ENCODE peak calls at places on chromosomes 4 and X, in four cellular contexts. One of them, this sample, is unnamed.

GRCh38 chr4:108433832-108434231 is 186.5 kb upstream of the RPL34 start:
- DNase-seq in AG10803: peak; percentile 57
- DNase-seq in bronchial epithelial cell: peak; percentile 87
- DNase-seq in fibroblast of lung: peak; percentile 90
- DNase-seq in this sample: no peak

GRCh38 chr4:44447563-44448504 is 775 bp downstream of the KCTD8 start:
- DNase-seq in AG10803: no peak
- DNase-seq in fibroblast of lung: peak; percentile 61
- DNase-seq in bronchial epithelial cell: no peak
- DNase-seq in this sample: no peak

GRCh38 chr4:67327245-67327860 is 217.9 kb downstream of the CENPC start:
- DNase-seq in AG10803: peak; percentile 44
- DNase-seq in bronchial epithelial cell: peak; percentile 54
- DNase-seq in fibroblast of lung: peak; percentile 34
- DNase-seq in this sample: peak; percentile 49

GRCh38 chr4:126106658-126107057 is 791.9 kb downstream of the FAT4 start:
- DNase-seq in fibroblast of lung: no peak
- DNase-seq in AG10803: peak; percentile 3
- DNase-seq in bronchial epithelial cell: peak; percentile 4
- DNase-seq in this sample: no peak

GRCh38 chr4:14178421-14178820 is 550.9 kb upstream of the BOD1L1 start:
- DNase-seq in fibroblast of lung: peak; percentile 38
- DNase-seq in bronchial epithelial cell: peak; percentile 76
- DNase-seq in AG10803: peak; percentile 41
- DNase-seq in this sample: peak; percentile 4

GRCh38 chr4:123659759-123660158 is 263.2 kb downstream of the SPRY1 start:
- DNase-seq in fibroblast of lung: no peak
- DNase-seq in AG10803: no peak
- DNase-seq in bronchial epithelial cell: peak; percentile 42
- DNase-seq in this sample: peak; percentile 8

GRCh38 chr4:94533405-94534223 is 81.9 kb downstream of the PDLIM5 start:
- DNase-seq in bronchial epithelial cell: peak; percentile 63
- DNase-seq in AG10803: no peak
- DNase-seq in fibroblast of lung: no peak
- DNase-seq in this sample: no peak

GRCh38 chr4:87192155-87192919 is 28.1 kb downstream of the KLHL8 start:
- DNase-seq in fibroblast of lung: peak; percentile 55
- DNase-seq in bronchial epithelial cell: no peak
- DNase-seq in AG10803: peak; percentile 40
- DNase-seq in this sample: no peak

GRCh38 chr4:10192331-10192730 is 75.7 kb upstream of the WDR1 start:
- DNase-seq in AG10803: no peak
- DNase-seq in fibroblast of lung: no peak
- DNase-seq in bronchial epithelial cell: peak; percentile 44
- DNase-seq in this sample: no peak

GRCh38 chrX:94454606-94455005 is 780.6 kb downstream of the FAM133A start:
- DNase-seq in bronchial epithelial cell: no peak
- DNase-seq in AG10803: no peak
- DNase-seq in fibroblast of lung: no peak
- DNase-seq in this sample: no peak

GRCh38 chr4:119725688-119726330 is 97.2 kb upstream of the PDE5A start:
- DNase-seq in AG10803: no peak
- DNase-seq in bronchial epithelial cell: peak; percentile 11
- DNase-seq in fibroblast of lung: peak; percentile 72
- DNase-seq in this sample: peak; percentile 5

GRCh38 chr4:78922207-78922606 is 17.0 kb downstream of the PAQR3 start:
- DNase-seq in fibroblast of lung: peak; percentile 70
- DNase-seq in AG10803: peak; percentile 60
- DNase-seq in bronchial epithelial cell: peak; percentile 29
- DNase-seq in this sample: no peak

GRCh38 chrX:9379697-9380551 is 84.9 kb upstream of the TBL1X start:
- DNase-seq in AG10803: no peak
- DNase-seq in fibroblast of lung: peak; percentile 58
- DNase-seq in bronchial epithelial cell: peak; percentile 91
- DNase-seq in this sample: peak; percentile 38

GRCh38 chr4:28792917-28793597 is 1927.1 kb upstream of the PCDH7 start:
- DNase-seq in fibroblast of lung: no peak
- DNase-seq in AG10803: no peak
- DNase-seq in bronchial epithelial cell: no peak
- DNase-seq in this sample: no peak

GRCh38 chrX:7110821-7111276 is 36.7 kb upstream of the STS start:
- DNase-seq in fibroblast of lung: peak; percentile 9
- DNase-seq in bronchial epithelial cell: no peak
- DNase-seq in AG10803: no peak
- DNase-seq in this sample: no peak

GRCh38 chrX:15167826-15168225 is 102.1 kb downstream of the ASB9 start:
- DNase-seq in bronchial epithelial cell: no peak
- DNase-seq in fibroblast of lung: no peak
- DNase-seq in AG10803: no peak
- DNase-seq in this sample: no peak

GRCh38 chr4:148914734-148915133 is 472.5 kb upstream of the NR3C2 start:
- DNase-seq in bronchial epithelial cell: no peak
- DNase-seq in fibroblast of lung: no peak
- DNase-seq in AG10803: no peak
- DNase-seq in this sample: no peak

GRCh38 chr4:82753238-82753637 is 45.4 kb downstream of the SCD5 start:
- DNase-seq in fibroblast of lung: no peak
- DNase-seq in AG10803: no peak
- DNase-seq in bronchial epithelial cell: peak; percentile 43
- DNase-seq in this sample: no peak

GRCh38 chr4:34731045-34731444 is 1513.3 kb downstream of the ARAP2 start:
- DNase-seq in bronchial epithelial cell: peak; percentile 54
- DNase-seq in fibroblast of lung: no peak
- DNase-seq in AG10803: no peak
- DNase-seq in this sample: no peak

DNA sequence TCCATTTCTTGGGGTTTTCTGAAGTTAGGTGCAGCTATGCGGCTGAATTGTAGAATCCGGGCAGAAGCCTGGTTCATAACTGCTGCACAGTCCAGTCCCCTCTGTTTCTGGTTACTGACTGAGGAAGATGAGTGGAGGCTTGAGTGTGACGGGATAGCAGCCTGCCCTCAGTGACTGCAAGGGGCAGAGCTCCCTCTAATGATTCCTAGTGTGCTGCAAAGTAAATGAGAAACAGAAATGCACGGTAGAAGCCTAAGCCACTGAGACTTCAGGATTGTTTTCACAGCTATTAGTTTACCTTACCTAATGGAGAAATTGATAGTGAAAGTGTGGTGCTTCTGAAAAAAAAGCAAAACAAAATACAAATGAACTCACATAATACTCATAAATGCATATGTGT is 189.2 kb downstream of the GPM6A start:
- DNase-seq in bronchial epithelial cell: no peak
- DNase-seq in fibroblast of lung: peak; percentile 0
- DNase-seq in AG10803: no peak
- DNase-seq in this sample: no peak
- TF ChIP-seq CTCF in bronchial epithelial cell: no peak
- TF ChIP-seq CTCF in fibroblast of lung: no peak
- TF ChIP-seq CTCF in AG10803: no peak
- TF ChIP-seq CTCF in this sample: no peak

DNA sequence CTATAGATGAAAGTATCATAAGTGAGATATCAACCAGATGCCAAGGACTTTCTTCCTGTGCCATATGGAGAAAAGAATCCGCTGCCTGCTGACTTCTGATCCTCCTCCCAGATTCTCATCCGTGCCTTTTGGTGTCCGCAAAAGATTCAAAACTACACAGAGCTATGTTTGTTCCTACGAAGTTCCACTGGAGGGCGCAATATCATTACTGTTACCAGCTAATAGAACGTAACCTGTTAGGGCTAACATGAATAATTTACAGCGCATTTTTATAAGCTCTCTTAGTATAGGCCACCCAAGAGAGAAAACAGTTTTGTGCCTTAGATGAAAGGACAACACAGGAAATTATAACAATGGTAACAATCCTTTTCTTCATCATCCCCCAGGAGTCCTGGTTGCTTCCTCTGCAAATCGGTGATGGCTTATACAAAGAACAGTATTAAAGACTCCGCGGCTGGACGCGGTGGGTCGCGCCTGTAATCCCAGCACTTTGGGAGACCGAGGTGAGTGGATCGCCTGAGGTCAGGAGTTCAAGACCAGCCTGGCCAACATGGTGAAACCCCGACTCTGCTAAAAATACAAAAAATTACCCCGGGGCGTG is 22.8 kb upstream of the CENPVL3 start:
- DNase-seq in fibroblast of lung: peak; percentile 37
- DNase-seq in bronchial epithelial cell: peak; percentile 34
- DNase-seq in AG10803: peak; percentile 46
- DNase-seq in this sample: peak; percentile 41
- TF ChIP-seq CTCF in fibroblast of lung: peak; percentile 46
- TF ChIP-seq CTCF in bronchial epithelial cell: peak; percentile 37
- TF ChIP-seq CTCF in AG10803: peak; percentile 59
- TF ChIP-seq CTCF in this sample: peak; percentile 53

GRCh38 chr4:38671594-38671943 is 7.6 kb downstream of the KLF3 start:
- DNase-seq in bronchial epithelial cell: no peak
- DNase-seq in fibroblast of lung: no peak
- DNase-seq in AG10803: no peak
- DNase-seq in this sample: no peak

GRCh38 chr4:38674206-38675144 is 10.5 kb downstream of the KLF3 start:
- DNase-seq in AG10803: peak; percentile 22
- DNase-seq in bronchial epithelial cell: no peak
- DNase-seq in fibroblast of lung: peak; percentile 28
- DNase-seq in this sample: peak; percentile 16

GRCh38 chr4:38675167-38676121 is 11.4 kb downstream of the KLF3 start:
- DNase-seq in bronchial epithelial cell: peak; percentile 76
- DNase-seq in fibroblast of lung: peak; percentile 79
- DNase-seq in AG10803: peak; percentile 78
- DNase-seq in this sample: peak; percentile 77

GRCh38 chr4:38672247-38673071 is 8.5 kb downstream of the KLF3 start:
- DNase-seq in bronchial epithelial cell: no peak
- DNase-seq in AG10803: no peak
- DNase-seq in fibroblast of lung: no peak
- DNase-seq in this sample: no peak

GRCh38 chr4:38673109-38673978 is 9.3 kb downstream of the KLF3 start:
- DNase-seq in fibroblast of lung: peak; percentile 34
- DNase-seq in AG10803: peak; percentile 69
- DNase-seq in bronchial epithelial cell: peak; percentile 94
- DNase-seq in this sample: peak; percentile 63
- TF ChIP-seq CTCF in fibroblast of lung: no peak
- TF ChIP-seq CTCF in AG10803: no peak
- TF ChIP-seq CTCF in bronchial epithelial cell: no peak
- TF ChIP-seq CTCF in this sample: no peak

DNA sequence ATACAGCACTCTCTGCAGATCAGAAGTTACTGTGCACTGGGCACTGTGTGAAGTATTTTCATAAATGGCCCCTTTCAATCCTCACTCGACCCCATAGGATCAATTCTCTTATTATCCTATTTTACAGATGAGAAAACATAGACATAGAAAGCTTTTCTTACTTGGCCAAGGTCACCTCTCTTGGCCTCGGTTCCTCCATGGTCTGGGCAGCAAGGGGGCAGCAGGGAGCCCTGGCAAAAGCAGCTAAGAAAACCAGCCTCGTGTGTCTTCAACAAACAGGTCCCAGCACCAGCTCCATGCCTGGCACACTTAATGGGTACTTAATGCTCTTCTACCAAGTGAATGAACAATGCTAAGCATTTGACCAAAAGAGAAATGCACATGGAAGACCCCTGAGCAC is 34.4 kb downstream of the BST1 start:
- DNase-seq in AG10803: no peak
- DNase-seq in fibroblast of lung: no peak
- DNase-seq in bronchial epithelial cell: no peak
- DNase-seq in this sample: no peak
- TF ChIP-seq CTCF in AG10803: no peak
- TF ChIP-seq CTCF in fibroblast of lung: no peak
- TF ChIP-seq CTCF in bronchial epithelial cell: no peak
- TF ChIP-seq CTCF in this sample: no peak

GRCh38 chrX:100512471-100512870 is 72.3 kb upstream of the TNMD start:
- DNase-seq in bronchial epithelial cell: peak; percentile 18
- DNase-seq in fibroblast of lung: peak; percentile 0
- DNase-seq in AG10803: peak; percentile 1
- DNase-seq in this sample: no peak
- TF ChIP-seq CTCF in bronchial epithelial cell: peak; percentile 31
- TF ChIP-seq CTCF in fibroblast of lung: peak; percentile 45
- TF ChIP-seq CTCF in AG10803: peak; percentile 59
- TF ChIP-seq CTCF in this sample: peak; percentile 35